ENCODE peak calls at places on chromosomes 11 and 22, in nine cellular contexts. W is Caki2; T is kidney; X is stimulated activated CD4-positive, alpha-beta T cell treated with anti-CD3 and anti-CD28 coated beads, Interleukin-4, amount 100 ng/mL, for 1 hour; D is activated effector memory CD4-positive, alpha-beta T cell treated with anti-CD3 and anti-CD28 coated beads, Interleukin-2, amount 50 U/mL, for 16 hours; E is activated CD4-positive, CD25-positive, alpha-beta regulatory T cell treated with anti-CD3 and anti-CD28 coated beads, Interleukin-2, amount 50 U/mL, for 72 hours; F is Caco-2; Q is NCI-H1417 treated with DMSO at 0.1 percent for 48 hours; B is ELR. G is an unnamed sample.

GRCh38 chr11:72736452-72737069 is 15.6 kb downstream of the ARAP1 start:
- DNase-seq in W (peak), T (peak), X (peak), D (peak), E (peak), F (no peak), Q (no peak), B (peak), G (no peak)

GRCh38 chr11:118530683-118531596 is at the start of gene TMEM25:
- DNase-seq in W (peak), T (peak), X (peak), D (peak), E (peak), F (peak), Q (no peak), B (peak), G (no peak)

GRCh38 chr11:35784699-35785098 is 122.1 kb downstream of the TRIM44 start:
- DNase-seq in W (no peak), T (no peak), X (no peak), D (no peak), E (no peak), F (no peak), Q (no peak), B (no peak), G (no peak)

GRCh38 chr11:720642-721346 is 14.8 kb downstream of the EPS8L2 start:
- DNase-seq in W (no peak), T (no peak), X (peak), D (peak), E (no peak), F (no peak), Q (no peak), B (peak), G (no peak)

GRCh38 chr11:12116425-12117032 is 6.1 kb downstream of the MICAL2 start:
- DNase-seq in W (no peak), T (no peak), X (no peak), D (no peak), E (no peak), F (no peak), Q (no peak), B (no peak), G (no peak)

GRCh38 chr11:19100885-19101284 is 16.1 kb upstream of the ZDHHC13 start:
- DNase-seq in W (no peak), T (no peak), X (no peak), D (no peak), E (no peak), F (no peak), Q (no peak), B (no peak), G (no peak)

GRCh38 chr11:96161271-96162089 is 181.5 kb downstream of the MAML2 start:
- DNase-seq in W (no peak), T (no peak), X (no peak), D (no peak), E (no peak), F (no peak), Q (no peak), B (peak), G (no peak)

GRCh38 chr11:78646564-78647185 is 72.0 kb upstream of the NARS2 start:
- DNase-seq in W (peak), T (no peak), X (peak), D (peak), E (peak), F (peak), Q (peak), B (peak), G (peak)

GRCh38 chr11:12249590-12250260 is 127.6 kb upstream of the PARVA start:
- DNase-seq in W (no peak), T (no peak), X (no peak), D (no peak), E (no peak), F (no peak), Q (peak), B (no peak), G (peak)

GRCh38 chr22:37331034-37331428 is 48.7 kb downstream of the CYTH4 start:
- DNase-seq in W (peak), T (no peak), X (no peak), D (no peak), E (no peak), F (no peak), Q (no peak), B (peak), G (no peak)

GRCh38 chr11:123611698-123612097 is 42.7 kb downstream of the SCN3B start:
- DNase-seq in W (no peak), T (no peak), X (no peak), D (no peak), E (no peak), F (no peak), Q (no peak), B (no peak), G (no peak)

GRCh38 chr11:131668867-131669780 is 298.7 kb downstream of the NTM start:
- DNase-seq in W (no peak), T (no peak), X (peak), D (peak), E (peak), F (peak), Q (no peak), B (peak), G (no peak)

GRCh38 chr11:104136861-104137260 is 27.1 kb downstream of the PDGFD start:
- DNase-seq in W (no peak), T (no peak), X (no peak), D (no peak), E (no peak), F (no peak), Q (no peak), B (no peak), G (no peak)

GRCh38 chr11:116217006-116217405 is 555.8 kb downstream of the BUD13 start:
- DNase-seq in W (peak), T (no peak), X (peak), D (peak), E (no peak), F (peak), Q (no peak), B (peak), G (no peak)

GRCh38 chr11:104997288-104997687 is 25.7 kb downstream of the CASP5 start:
- DNase-seq in W (no peak), T (no peak), X (no peak), D (no peak), E (no peak), F (no peak), Q (no peak), B (peak), G (no peak)

GRCh38 chr22:46292727-46293126 is 3.9 kb upstream of the GTSE1 start:
- DNase-seq in W (no peak), T (no peak), X (no peak), D (no peak), E (no peak), F (no peak), Q (no peak), B (no peak), G (no peak)

GRCh38 chr11:111910637-111911562 is 670 bp downstream of the CRYAB start:
- DNase-seq in W (no peak), T (no peak), X (no peak), D (no peak), E (no peak), F (no peak), Q (no peak), B (no peak), G (no peak)

GRCh38 chr11:129625930-129626329 is 189.7 kb upstream of the TMEM45B start:
- DNase-seq in W (no peak), T (no peak), X (no peak), D (no peak), E (no peak), F (no peak), Q (no peak), B (no peak), G (no peak)

GRCh38 chr11:134754196-134754822 is 342.3 kb upstream of the B3GAT1 start:
- DNase-seq in W (no peak), T (no peak), X (no peak), D (no peak), E (no peak), F (no peak), Q (no peak), B (no peak), G (no peak)

G was measured in NCI-H1436 treated with DMSO at 0.1 percent for 48 hours.